ENCODE peak calls at places on chromosomes 13 and 19, in five cellular contexts. One of them, this sample, is unnamed.

GRCh38 chr19:15195987-15196682 is 4.7 kb downstream of the NOTCH3 start:
- DNase-seq in spleen: no peak
- DNase-seq in SJSA1: no peak
- DNase-seq in CD8-positive, alpha-beta T cell: peak; percentile 38
- DNase-seq in aorta: no peak
- DNase-seq in this sample: no peak

GRCh38 chr19:17402982-17403855 is 2.2 kb downstream of the BST2 start:
- DNase-seq in SJSA1: no peak
- DNase-seq in CD8-positive, alpha-beta T cell: peak; percentile 51
- DNase-seq in spleen: no peak
- DNase-seq in aorta: no peak
- DNase-seq in this sample: no peak

GRCh38 chr13:78978381-78978998 is 319.5 kb upstream of the OBI1 start:
- DNase-seq in aorta: no peak
- DNase-seq in SJSA1: peak; percentile 55
- DNase-seq in CD8-positive, alpha-beta T cell: peak; percentile 22
- DNase-seq in spleen: no peak
- DNase-seq in this sample: peak; percentile 29

GRCh38 chr13:45849408-45849807 is 2.1 kb downstream of the SIAH3 start:
- DNase-seq in spleen: no peak
- DNase-seq in aorta: no peak
- DNase-seq in CD8-positive, alpha-beta T cell: no peak
- DNase-seq in SJSA1: no peak
- DNase-seq in this sample: no peak

GRCh38 chr19:17751103-17751911 is at the start of gene FCHO1:
- DNase-seq in SJSA1: no peak
- DNase-seq in aorta: peak; percentile 74
- DNase-seq in spleen: peak; percentile 95
- DNase-seq in CD8-positive, alpha-beta T cell: peak; percentile 85
- DNase-seq in this sample: no peak

GRCh38 chr19:58203814-58204475 is 21.1 kb downstream of the ZNF274 start:
- DNase-seq in aorta: no peak
- DNase-seq in CD8-positive, alpha-beta T cell: no peak
- DNase-seq in spleen: no peak
- DNase-seq in SJSA1: no peak
- DNase-seq in this sample: no peak

GRCh38 chr13:37344051-37344450 is 238.6 kb upstream of the CSNK1A1L start:
- DNase-seq in SJSA1: no peak
- DNase-seq in aorta: no peak
- DNase-seq in spleen: no peak
- DNase-seq in CD8-positive, alpha-beta T cell: no peak
- DNase-seq in this sample: no peak

GRCh38 chr13:77374786-77375185 is 47.9 kb upstream of the MYCBP2 start:
- DNase-seq in SJSA1: no peak
- DNase-seq in CD8-positive, alpha-beta T cell: no peak
- DNase-seq in spleen: no peak
- DNase-seq in aorta: no peak
- DNase-seq in this sample: no peak

GRCh38 chr19:47658431-47659383 is 49.8 kb downstream of the BICRA start:
- DNase-seq in CD8-positive, alpha-beta T cell: no peak
- DNase-seq in aorta: no peak
- DNase-seq in spleen: no peak
- DNase-seq in SJSA1: peak; percentile 75
- DNase-seq in this sample: no peak

GRCh38 chr13:26921918-26922317 is 161.3 kb upstream of the GPR12 start:
- DNase-seq in SJSA1: no peak
- DNase-seq in CD8-positive, alpha-beta T cell: no peak
- DNase-seq in aorta: no peak
- DNase-seq in spleen: no peak
- DNase-seq in this sample: no peak

GRCh38 chr19:19191920-19192882 is at the start of the genes BORCS8 and RFXANK:
- DNase-seq in aorta: peak; percentile 100
- DNase-seq in CD8-positive, alpha-beta T cell: peak; percentile 98
- DNase-seq in SJSA1: peak; percentile 99
- DNase-seq in spleen: peak; percentile 99
- DNase-seq in this sample: peak; percentile 98

GRCh38 chr19:19181614-19182013 is 10.3 kb downstream of the BORCS8 start:
- DNase-seq in aorta: no peak
- DNase-seq in spleen: no peak
- DNase-seq in CD8-positive, alpha-beta T cell: no peak
- DNase-seq in SJSA1: no peak
- DNase-seq in this sample: no peak

GRCh38 chr19:19185853-19186728 is 5.9 kb downstream of the BORCS8 start:
- DNase-seq in CD8-positive, alpha-beta T cell: peak; percentile 69
- DNase-seq in aorta: no peak
- DNase-seq in spleen: no peak
- DNase-seq in SJSA1: peak; percentile 38
- DNase-seq in this sample: no peak

DNA sequence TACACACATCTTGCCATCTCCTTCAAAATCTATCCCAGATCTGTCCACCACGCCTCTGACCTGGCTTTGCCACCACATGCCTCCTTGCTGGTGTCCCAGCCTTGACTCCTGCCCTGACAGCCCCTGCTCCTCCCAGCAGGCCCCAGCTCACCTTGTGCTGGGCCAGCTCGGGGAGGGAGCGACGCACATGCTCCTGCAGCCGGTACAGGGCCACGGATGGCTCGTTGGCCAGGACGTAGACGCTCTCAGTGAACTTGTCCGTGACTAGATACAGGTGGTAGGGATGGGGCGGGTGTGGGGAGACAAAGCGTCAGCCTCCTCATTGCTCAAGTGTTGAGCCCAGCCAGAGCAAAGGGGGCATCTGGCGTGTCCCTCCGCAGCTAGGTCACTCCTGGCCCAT is 5.2 kb downstream of the BORCS8 start:
- DNase-seq in CD8-positive, alpha-beta T cell: no peak
- DNase-seq in aorta: no peak
- DNase-seq in SJSA1: no peak
- DNase-seq in spleen: no peak
- DNase-seq in this sample: no peak
- H3K4me3 ChIP-seq in CD8-positive, alpha-beta T cell: no peak overlapping the region
- H3K4me3 ChIP-seq in aorta: no peak overlapping the region
- H3K4me3 ChIP-seq in SJSA1: no peak overlapping the region
- H3K4me3 ChIP-seq in spleen: no peak overlapping the region
- H3K4me3 ChIP-seq in this sample: no peak overlapping the region

GRCh38 chr19:50928841-50929240 is 17.6 kb upstream of the KLK4 start:
- DNase-seq in SJSA1: no peak
- DNase-seq in aorta: no peak
- DNase-seq in CD8-positive, alpha-beta T cell: no peak
- DNase-seq in spleen: no peak
- DNase-seq in this sample: no peak

GRCh38 chr19:50933640-50934039 is 19.2 kb downstream of the KLK5 start:
- DNase-seq in CD8-positive, alpha-beta T cell: no peak
- DNase-seq in aorta: no peak
- DNase-seq in SJSA1: no peak
- DNase-seq in spleen: no peak
- DNase-seq in this sample: no peak

GRCh38 chr19:50932018-50932689 is 20.7 kb downstream of the KLK5 start:
- DNase-seq in CD8-positive, alpha-beta T cell: no peak
- DNase-seq in SJSA1: no peak
- DNase-seq in aorta: no peak
- DNase-seq in spleen: no peak
- DNase-seq in this sample: no peak

GRCh38 chr19:50932690-50933083 is 20.2 kb downstream of the KLK5 start:
- DNase-seq in spleen: no peak
- DNase-seq in CD8-positive, alpha-beta T cell: no peak
- DNase-seq in SJSA1: no peak
- DNase-seq in aorta: no peak
- DNase-seq in this sample: no peak

GRCh38 chr19:50931023-50931422 is 19.8 kb upstream of the KLK4 start:
- DNase-seq in CD8-positive, alpha-beta T cell: no peak
- DNase-seq in spleen: no peak
- DNase-seq in aorta: no peak
- DNase-seq in SJSA1: no peak
- DNase-seq in this sample: no peak
- H3K27me3 ChIP-seq in CD8-positive, alpha-beta T cell: no peaks in the 10 kb centered on the region
- H3K27me3 ChIP-seq in spleen: peaks cover 32% of the 10 kb centered on the region
- H3K27me3 ChIP-seq in aorta: no peaks in the 10 kb centered on the region
- H3K27me3 ChIP-seq in SJSA1: no peaks in the 10 kb centered on the region
- H3K27me3 ChIP-seq in this sample: no peaks in the 10 kb centered on the region

DNA sequence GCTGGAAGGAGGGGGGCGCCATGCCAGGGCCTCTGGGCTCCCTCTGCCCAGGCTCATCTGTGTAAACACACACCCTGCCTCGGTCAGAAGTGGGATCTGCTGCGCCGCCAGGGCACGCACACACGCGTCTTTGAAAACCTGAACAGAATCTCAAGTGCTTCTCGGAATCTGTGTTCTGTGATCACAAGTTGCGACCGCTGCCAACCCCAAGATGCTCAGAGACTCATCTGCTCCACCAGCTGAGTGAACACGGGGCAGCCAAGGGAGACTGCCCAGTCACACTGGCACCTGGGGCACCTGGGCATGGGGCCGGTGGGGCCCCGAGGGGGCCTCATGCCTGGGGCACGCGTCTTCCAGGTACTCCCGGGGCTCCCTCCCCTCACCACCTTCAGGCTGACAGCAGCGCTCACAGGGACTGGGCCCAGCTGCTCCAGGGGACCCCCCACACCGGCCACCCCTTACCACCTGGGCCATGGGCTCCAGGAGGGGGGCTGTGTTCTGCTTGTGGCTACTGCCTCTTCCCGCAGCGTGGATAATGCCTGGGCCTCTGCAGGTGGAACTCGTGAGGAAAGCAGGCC is 59.0 kb downstream of the KLF2 start:
- DNase-seq in SJSA1: no peak
- DNase-seq in aorta: peak; percentile 47
- DNase-seq in spleen: peak; percentile 86
- DNase-seq in CD8-positive, alpha-beta T cell: no peak
- DNase-seq in this sample: no peak
- H3K27ac ChIP-seq in SJSA1: no peak overlapping the region
- H3K27ac ChIP-seq in aorta: peak overlapping the region; percentile 32
- H3K27ac ChIP-seq in spleen: peak overlapping the region; percentile 83
- H3K27ac ChIP-seq in CD8-positive, alpha-beta T cell: peak overlapping the region; percentile 66
- H3K27ac ChIP-seq in this sample: no peak overlapping the region

GRCh38 chr19:39192846-39193245 is 3.9 kb upstream of the NCCRP1 start:
- DNase-seq in SJSA1: no peak
- DNase-seq in aorta: no peak
- DNase-seq in spleen: no peak
- DNase-seq in CD8-positive, alpha-beta T cell: no peak
- DNase-seq in this sample: no peak
- H3K4me3 ChIP-seq in SJSA1: no peak overlapping the region
- H3K4me3 ChIP-seq in aorta: no peak overlapping the region
- H3K4me3 ChIP-seq in spleen: no peak overlapping the region
- H3K4me3 ChIP-seq in CD8-positive, alpha-beta T cell: no peak overlapping the region
- H3K4me3 ChIP-seq in this sample: no peak overlapping the region

DNA sequence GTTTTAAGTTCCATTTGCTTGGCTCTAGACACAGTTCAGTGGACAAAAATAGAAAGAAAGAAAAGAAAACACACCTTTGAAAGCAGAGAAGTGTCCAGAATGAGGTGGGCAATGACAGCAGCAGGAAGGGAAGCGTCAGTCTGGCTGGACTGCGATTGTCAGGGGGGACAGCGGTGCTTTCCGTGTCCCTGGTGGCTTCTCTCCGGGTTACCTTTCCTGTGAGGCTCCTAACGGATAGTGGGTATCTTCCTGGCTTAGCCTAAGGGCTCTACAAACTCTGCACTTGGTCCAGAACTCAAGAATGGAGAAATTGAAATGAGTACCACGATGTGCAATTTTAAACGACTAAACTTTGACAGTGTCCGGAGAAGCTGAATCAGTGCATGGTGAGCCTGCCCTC is 91.8 kb downstream of the TEX29 start:
- DNase-seq in SJSA1: no peak
- DNase-seq in CD8-positive, alpha-beta T cell: no peak
- DNase-seq in spleen: no peak
- DNase-seq in aorta: no peak
- DNase-seq in this sample: no peak
- H3K27me3 ChIP-seq in SJSA1: peaks cover 97% of the 10 kb centered on the region
- H3K27me3 ChIP-seq in CD8-positive, alpha-beta T cell: no peaks in the 10 kb centered on the region
- H3K27me3 ChIP-seq in spleen: no peaks in the 10 kb centered on the region
- H3K27me3 ChIP-seq in aorta: no peaks in the 10 kb centered on the region
- H3K27me3 ChIP-seq in this sample: peaks cover 16% of the 10 kb centered on the region

DNA sequence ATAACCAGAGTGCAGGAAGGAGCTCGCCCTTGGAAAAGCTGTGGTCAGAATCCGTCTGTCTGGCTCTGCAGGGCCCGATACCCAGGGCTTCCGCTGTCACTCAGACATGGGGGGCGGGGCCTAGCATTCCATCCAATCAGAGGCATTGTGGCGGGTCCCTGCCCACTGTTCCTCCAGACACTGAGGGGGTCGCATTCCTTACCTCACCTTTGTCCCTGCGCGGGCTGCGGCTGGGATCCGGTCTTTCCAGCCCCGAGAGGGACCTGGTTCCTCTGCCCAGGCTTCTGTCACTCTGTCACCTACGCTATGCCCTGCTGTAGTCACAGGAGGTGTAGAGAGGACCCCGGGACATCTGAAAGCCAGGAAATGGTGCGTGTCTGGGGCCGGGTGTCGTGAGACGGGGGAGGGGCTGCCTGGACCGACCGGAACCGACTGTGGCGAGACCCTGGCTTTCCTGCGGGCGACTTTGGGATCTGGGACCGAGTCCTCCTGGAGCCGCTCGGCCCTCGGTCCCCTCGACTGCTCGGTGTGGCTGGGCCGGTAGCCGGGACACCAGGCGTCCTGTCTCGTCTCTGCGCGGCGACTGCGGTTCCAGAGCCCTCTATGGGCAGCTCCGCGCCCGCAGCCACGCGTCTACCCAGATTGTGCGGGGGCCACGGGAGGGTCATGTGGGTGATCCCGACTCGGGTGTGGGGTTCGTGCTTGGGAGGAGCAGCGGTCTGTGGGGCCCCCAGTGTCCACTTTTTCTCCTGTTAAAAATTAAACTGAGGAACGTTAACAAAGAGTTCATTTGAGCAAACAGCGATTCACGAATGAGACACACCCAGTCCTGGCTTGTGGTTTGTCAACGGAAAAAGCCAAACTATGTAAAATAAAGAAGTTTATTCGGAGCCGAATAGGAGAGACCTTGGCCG is at the start of gene ZNF69:
- DNase-seq in aorta: peak; percentile 91
- DNase-seq in SJSA1: peak; percentile 64
- DNase-seq in spleen: peak; percentile 88
- DNase-seq in CD8-positive, alpha-beta T cell: peak; percentile 66
- DNase-seq in this sample: no peak
- H3K27ac ChIP-seq in aorta: no peak within 1 kb of the TSS
- H3K27ac ChIP-seq in SJSA1: peak within 1 kb of the TSS; percentile 46
- H3K27ac ChIP-seq in spleen: peak within 1 kb of the TSS; percentile 61
- H3K27ac ChIP-seq in CD8-positive, alpha-beta T cell: peak within 1 kb of the TSS; percentile 48
- H3K27ac ChIP-seq in this sample: peak within 1 kb of the TSS; percentile 52

GRCh38 chr19:48994035-48994386 is 324 bp downstream of the RUVBL2 start:
- DNase-seq in CD8-positive, alpha-beta T cell: no peak
- DNase-seq in aorta: no peak
- DNase-seq in spleen: no peak
- DNase-seq in SJSA1: peak; percentile 11
- DNase-seq in this sample: no peak
- H3K4me3 ChIP-seq in CD8-positive, alpha-beta T cell: peak overlapping the region; percentile 77
- H3K4me3 ChIP-seq in aorta: peak overlapping the region; percentile 60
- H3K4me3 ChIP-seq in spleen: peak overlapping the region; percentile 86
- H3K4me3 ChIP-seq in SJSA1: peak overlapping the region; percentile 51
- H3K4me3 ChIP-seq in this sample: peak overlapping the region; percentile 95

GRCh38 chr13:112077729-112078128 is 10.8 kb downstream of the SOX1 start:
- DNase-seq in spleen: no peak
- DNase-seq in CD8-positive, alpha-beta T cell: no peak
- DNase-seq in aorta: no peak
- DNase-seq in SJSA1: no peak
- DNase-seq in this sample: no peak
- H3K27me3 ChIP-seq in spleen: peaks cover 68% of the 10 kb centered on the region
- H3K27me3 ChIP-seq in CD8-positive, alpha-beta T cell: peaks cover 29% of the 10 kb centered on the region
- H3K27me3 ChIP-seq in aorta: no peaks in the 10 kb centered on the region
- H3K27me3 ChIP-seq in SJSA1: peaks cover 59% of the 10 kb centered on the region
- H3K27me3 ChIP-seq in this sample: peaks cover 17% of the 10 kb centered on the region

GRCh38 chr19:1264801-1265610 is 4.1 kb upstream of the CIRBP start:
- DNase-seq in SJSA1: peak; percentile 97
- DNase-seq in aorta: peak; percentile 87
- DNase-seq in CD8-positive, alpha-beta T cell: no peak
- DNase-seq in spleen: peak; percentile 88
- DNase-seq in this sample: no peak
- H3K27ac ChIP-seq in SJSA1: peak overlapping the region; percentile 50
- H3K27ac ChIP-seq in aorta: no peak overlapping the region
- H3K27ac ChIP-seq in CD8-positive, alpha-beta T cell: no peak overlapping the region
- H3K27ac ChIP-seq in spleen: peak overlapping the region; percentile 86
- H3K27ac ChIP-seq in this sample: peak overlapping the region; percentile 86

This sample was measured in AG04450.